ENCODE peak calls at places on chromosomes 1 and 21, in four cellular contexts. J is NCI-H1694 treated with DMSO at 0.1 percent for 48 hours; D is stimulated activated naive CD8-positive, alpha-beta T cell treated with anti-CD3 and anti-CD28 coated beads, Interleukin-15, Interleukin-2, amounts not matched to agents 100 U/mL and 50 U/mL, for 24 hours; E is psoas muscle. X is an unnamed sample.
A peak's percentile ranks its signal among the peaks of the same experiment; 100 is the strongest.

GRCh38 chr1:65425697-65426096 is 5.2 kb downstream of the LEPR start:
- DNase-seq in J (no peak), D (no peak), E (no peak), X (peak; percentile 66)

GRCh38 chr1:63611231-63611630 is 18.0 kb downstream of the PGM1 start:
- DNase-seq in J (no peak), D (no peak), E (no peak), X (no peak)

GRCh38 chr1:68470388-68470970 is 20.7 kb upstream of the RPE65 start:
- DNase-seq in J (peak; percentile 38), D (no peak), E (no peak), X (peak; percentile 13)

GRCh38 chr1:27727126-27727525 is 1.4 kb downstream of the FAM76A start:
- DNase-seq in J (no peak), D (no peak), E (no peak), X (no peak)

GRCh38 chr1:90104941-90105593 is 110.2 kb downstream of the ZNF326 start:
- DNase-seq in J (no peak), D (no peak), E (no peak), X (no peak)

GRCh38 chr1:160519542-160520435 is 3.3 kb downstream of the SLAMF6 start:
- DNase-seq in J (peak; percentile 99), D (no peak), E (no peak), X (no peak)

GRCh38 chr1:197391303-197392226 is 123.5 kb downstream of the CRB1 start:
- DNase-seq in J (no peak), D (no peak), E (no peak), X (no peak)

GRCh38 chr1:97091679-97092078 is 370.1 kb downstream of the PTBP2 start:
- DNase-seq in J (no peak), D (no peak), E (no peak), X (no peak)

GRCh38 chr1:213564215-213564659 is 423.5 kb upstream of the PROX1 start:
- DNase-seq in J (peak; percentile 55), D (no peak), E (no peak), X (no peak)

GRCh38 chr1:53340660-53341520 is 13.0 kb upstream of the LRP8 start:
- DNase-seq in J (no peak), D (peak; percentile 31), E (no peak), X (no peak)

GRCh38 chr1:28865997-28866650 is 48.2 kb upstream of the EPB41 start:
- DNase-seq in J (peak; percentile 19), D (no peak), E (no peak), X (no peak)

GRCh38 chr21:42403611-42404231 is at the start of gene UBASH3A:
- DNase-seq in J (no peak), D (peak; percentile 49), E (no peak), X (no peak)

GRCh38 chr1:2355408-2356261 is 35.7 kb downstream of the MORN1 start:
- DNase-seq in J (no peak), D (no peak), E (peak; percentile 10), X (no peak)

GRCh38 chr1:214636436-214636835 is 33.4 kb downstream of the CENPF start:
- DNase-seq in J (peak; percentile 98), D (no peak), E (no peak), X (no peak)

GRCh38 chr21:41167348-41168342 is at the start of gene BACE2:
- DNase-seq in J (no peak), D (peak; percentile 62), E (peak; percentile 83), X (peak; percentile 88)

GRCh38 chr1:240712014-240712731 is 100.2 kb upstream of the GREM2 start:
- DNase-seq in J (no peak), D (no peak), E (no peak), X (no peak)

GRCh38 chr1:72623299-72623708 is 341.0 kb upstream of the NEGR1 start:
- DNase-seq in J (peak; percentile 71), D (no peak), E (no peak), X (peak; percentile 3)

GRCh38 chr1:28591708-28592313 is at the start of gene RAB42:
- DNase-seq in J (no peak), D (peak; percentile 12), E (peak; percentile 61), X (no peak)

GRCh38 chr1:178784131-178784536 is 59.1 kb downstream of the RALGPS2 start:
- DNase-seq in J (no peak), D (no peak), E (no peak), X (no peak)

GRCh38 chr1:209651148-209651547 is 1.1 kb downstream of the LAMB3 start:
- DNase-seq in J (no peak), D (peak; percentile 75), E (peak; percentile 77), X (peak; percentile 79)

GRCh38 chr1:158045639-158046038 is 52.2 kb downstream of the KIRREL1 start:
- DNase-seq in J (no peak), D (no peak), E (no peak), X (no peak)

GRCh38 chr1:17547271-17547670 is 7.8 kb downstream of the ARHGEF10L start:
- DNase-seq in J (no peak), D (no peak), E (no peak), X (no peak)

GRCh38 chr1:202521886-202522285 is 173.4 kb downstream of the PPP1R12B start:
- DNase-seq in J (no peak), D (no peak), E (no peak), X (no peak)

GRCh38 chr21:36100971-36101641 is 31.3 kb downstream of the CBR1 start:
- DNase-seq in J (no peak), D (no peak), E (no peak), X (no peak)

GRCh38 chr1:46749921-46750404 is 31.0 kb upstream of the EFCAB14 start:
- DNase-seq in J (no peak), D (no peak), E (peak; percentile 52), X (no peak)

GRCh38 chr21:36647279-36648093 is 51.4 kb upstream of the SIM2 start:
- DNase-seq in J (no peak), D (no peak), E (no peak), X (no peak)

GRCh38 chr1:237327061-237327460 is 285.1 kb downstream of the RYR2 start:
- DNase-seq in J (no peak), D (no peak), E (no peak), X (no peak)

GRCh38 chr1:165683848-165684485 is 14.4 kb downstream of the ALDH9A1 start:
- DNase-seq in J (no peak), D (no peak), E (no peak), X (no peak)

GRCh38 chr1:236615399-236616148 is 11.3 kb upstream of the HEATR1 start:
- DNase-seq in J (no peak), D (no peak), E (no peak), X (no peak)

GRCh38 chr1:230858236-230858820 is 10.0 kb downstream of the C1orf198 start:
- DNase-seq in J (no peak), D (no peak), E (no peak), X (no peak)

GRCh38 chr1:36206323-36206858 is 17.9 kb upstream of the THRAP3 start:
- DNase-seq in J (no peak), D (no peak), E (no peak), X (no peak)

GRCh38 chr1:184270556-184270955 is 116.3 kb upstream of the C1orf21 start:
- DNase-seq in J (no peak), D (no peak), E (no peak), X (no peak)

GRCh38 chr1:23854568-23854967 is 13.5 kb downstream of the FUCA1 start:
- DNase-seq in J (peak; percentile 1), D (no peak), E (no peak), X (peak; percentile 29)

GRCh38 chr1:213357403-213357802 is 306.4 kb downstream of the RPS6KC1 start:
- DNase-seq in J (no peak), D (no peak), E (no peak), X (no peak)

X was measured in T47D.